ENCODE peak calls at places on chromosome 14, in nine cellular contexts. One of them, this sample, is unnamed.

GRCh38 chr14:104697892-104698583 is 8.6 kb downstream of the INF2 start:
- DNase-seq in gastrocnemius medialis: no peak
- DNase-seq in AG04450: no peak
- DNase-seq in heart left ventricle: no peak
- DNase-seq in AG09309: no peak
- DNase-seq in fibroblast of lung: peak
- DNase-seq in small intestine: no peak
- DNase-seq in HCT116: no peak
- DNase-seq in foreskin fibroblast: peak
- DNase-seq in this sample: no peak

GRCh38 chr14:64118892-64119291 is 175.3 kb downstream of the ESR2 start:
- DNase-seq in heart left ventricle: no peak
- DNase-seq in AG09309: no peak
- DNase-seq in foreskin fibroblast: no peak
- DNase-seq in small intestine: peak
- DNase-seq in gastrocnemius medialis: no peak
- DNase-seq in AG04450: no peak
- DNase-seq in fibroblast of lung: no peak
- DNase-seq in HCT116: no peak
- DNase-seq in this sample: no peak

GRCh38 chr14:71183856-71184255 is 276.6 kb downstream of the PCNX1 start:
- DNase-seq in gastrocnemius medialis: no peak
- DNase-seq in foreskin fibroblast: no peak
- DNase-seq in small intestine: no peak
- DNase-seq in HCT116: no peak
- DNase-seq in fibroblast of lung: no peak
- DNase-seq in AG04450: no peak
- DNase-seq in AG09309: no peak
- DNase-seq in heart left ventricle: no peak
- DNase-seq in this sample: no peak

GRCh38 chr14:106681161-106681955 is 1155.0 kb downstream of the TMEM121 start:
- DNase-seq in HCT116: no peak
- DNase-seq in fibroblast of lung: no peak
- DNase-seq in AG04450: no peak
- DNase-seq in foreskin fibroblast: no peak
- DNase-seq in small intestine: no peak
- DNase-seq in heart left ventricle: no peak
- DNase-seq in AG09309: no peak
- DNase-seq in gastrocnemius medialis: no peak
- DNase-seq in this sample: no peak

GRCh38 chr14:82854851-82855250 is 1321.2 kb upstream of the SEL1L start:
- DNase-seq in HCT116: no peak
- DNase-seq in foreskin fibroblast: no peak
- DNase-seq in fibroblast of lung: no peak
- DNase-seq in AG09309: no peak
- DNase-seq in gastrocnemius medialis: no peak
- DNase-seq in heart left ventricle: no peak
- DNase-seq in small intestine: no peak
- DNase-seq in AG04450: no peak
- DNase-seq in this sample: no peak

GRCh38 chr14:55129086-55129427 is at the start of gene LGALS3:
- DNase-seq in fibroblast of lung: peak
- DNase-seq in AG09309: no peak
- DNase-seq in HCT116: no peak
- DNase-seq in small intestine: peak
- DNase-seq in gastrocnemius medialis: peak
- DNase-seq in foreskin fibroblast: peak
- DNase-seq in heart left ventricle: peak
- DNase-seq in AG04450: no peak
- DNase-seq in this sample: peak

GRCh38 chr14:30657606-30658163 is 35.6 kb downstream of the SCFD1 start:
- DNase-seq in AG09309: no peak
- DNase-seq in AG04450: no peak
- DNase-seq in fibroblast of lung: no peak
- DNase-seq in foreskin fibroblast: peak
- DNase-seq in HCT116: no peak
- DNase-seq in heart left ventricle: no peak
- DNase-seq in small intestine: no peak
- DNase-seq in gastrocnemius medialis: no peak
- DNase-seq in this sample: no peak

GRCh38 chr14:22882529-22883190 is 362 bp upstream of the REM2 start:
- DNase-seq in AG04450: no peak
- DNase-seq in small intestine: peak
- DNase-seq in heart left ventricle: no peak
- DNase-seq in gastrocnemius medialis: no peak
- DNase-seq in AG09309: no peak
- DNase-seq in HCT116: peak
- DNase-seq in fibroblast of lung: peak
- DNase-seq in foreskin fibroblast: peak
- DNase-seq in this sample: no peak

GRCh38 chr14:61670576-61670975 is 24.7 kb upstream of the HIF1A start:
- DNase-seq in heart left ventricle: no peak
- DNase-seq in AG09309: no peak
- DNase-seq in HCT116: no peak
- DNase-seq in AG04450: no peak
- DNase-seq in small intestine: no peak
- DNase-seq in fibroblast of lung: no peak
- DNase-seq in foreskin fibroblast: no peak
- DNase-seq in gastrocnemius medialis: no peak
- DNase-seq in this sample: no peak

GRCh38 chr14:102833991-102834390 is 56.7 kb downstream of the TRAF3 start:
- DNase-seq in heart left ventricle: no peak
- DNase-seq in foreskin fibroblast: no peak
- DNase-seq in AG04450: no peak
- DNase-seq in fibroblast of lung: no peak
- DNase-seq in small intestine: no peak
- DNase-seq in HCT116: no peak
- DNase-seq in AG09309: no peak
- DNase-seq in gastrocnemius medialis: no peak
- DNase-seq in this sample: no peak

GRCh38 chr14:100234511-100234910 is 4.4 kb upstream of the YY1 start:
- DNase-seq in foreskin fibroblast: no peak
- DNase-seq in AG09309: no peak
- DNase-seq in fibroblast of lung: no peak
- DNase-seq in gastrocnemius medialis: no peak
- DNase-seq in AG04450: no peak
- DNase-seq in small intestine: no peak
- DNase-seq in heart left ventricle: no peak
- DNase-seq in HCT116: no peak
- DNase-seq in this sample: no peak

GRCh38 chr14:96098309-96098998 is 59.3 kb downstream of the C14orf132 start:
- DNase-seq in HCT116: peak
- DNase-seq in heart left ventricle: no peak
- DNase-seq in fibroblast of lung: peak
- DNase-seq in AG04450: peak
- DNase-seq in AG09309: no peak
- DNase-seq in foreskin fibroblast: peak
- DNase-seq in small intestine: peak
- DNase-seq in gastrocnemius medialis: no peak
- DNase-seq in this sample: no peak

GRCh38 chr14:30088620-30089019 is 161.0 kb upstream of the PRKD1 start:
- DNase-seq in gastrocnemius medialis: no peak
- DNase-seq in AG09309: no peak
- DNase-seq in small intestine: no peak
- DNase-seq in fibroblast of lung: no peak
- DNase-seq in HCT116: no peak
- DNase-seq in heart left ventricle: no peak
- DNase-seq in foreskin fibroblast: no peak
- DNase-seq in AG04450: no peak
- DNase-seq in this sample: no peak

DNA sequence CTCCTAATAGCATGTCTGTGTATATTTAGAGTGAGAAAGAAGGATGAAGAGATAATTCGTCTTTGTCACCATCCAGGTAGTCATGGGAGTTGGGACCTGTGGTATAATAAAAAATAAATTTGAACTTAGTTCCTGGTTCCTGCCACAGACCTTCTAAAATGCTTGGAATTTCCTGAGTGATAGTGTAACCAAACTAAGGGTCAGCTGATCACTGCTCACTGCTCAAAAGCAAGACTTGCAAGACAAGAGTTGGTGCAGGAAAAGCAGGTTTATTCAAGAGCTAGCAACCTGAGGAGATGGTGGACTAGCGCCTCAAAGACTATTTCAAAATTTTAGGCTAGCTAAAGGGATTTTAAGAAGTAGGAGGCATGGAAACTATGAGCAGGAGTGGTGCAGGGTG is 19.1 kb downstream of the ANG start:
- DNase-seq in gastrocnemius medialis: no peak
- DNase-seq in fibroblast of lung: peak
- DNase-seq in AG09309: no peak
- DNase-seq in foreskin fibroblast: no peak
- DNase-seq in HCT116: no peak
- DNase-seq in small intestine: no peak
- DNase-seq in heart left ventricle: no peak
- DNase-seq in AG04450: no peak
- DNase-seq in this sample: no peak
- H3K4me3 ChIP-seq in gastrocnemius medialis: no peak
- H3K4me3 ChIP-seq in fibroblast of lung: no peak
- H3K4me3 ChIP-seq in AG09309: no peak
- H3K4me3 ChIP-seq in foreskin fibroblast: no peak
- H3K4me3 ChIP-seq in HCT116: no peak
- H3K4me3 ChIP-seq in small intestine: no peak
- H3K4me3 ChIP-seq in heart left ventricle: no peak
- H3K4me3 ChIP-seq in AG04450: no peak
- H3K4me3 ChIP-seq in this sample: no peak

GRCh38 chr14:34701808-34702207 is 12.6 kb downstream of the CFL2 start:
- DNase-seq in fibroblast of lung: no peak
- DNase-seq in AG04450: no peak
- DNase-seq in AG09309: no peak
- DNase-seq in foreskin fibroblast: no peak
- DNase-seq in HCT116: no peak
- DNase-seq in small intestine: no peak
- DNase-seq in heart left ventricle: no peak
- DNase-seq in gastrocnemius medialis: no peak
- DNase-seq in this sample: no peak

GRCh38 chr14:34700622-34701130 is 13.7 kb downstream of the CFL2 start:
- DNase-seq in AG09309: no peak
- DNase-seq in gastrocnemius medialis: no peak
- DNase-seq in AG04450: no peak
- DNase-seq in foreskin fibroblast: no peak
- DNase-seq in HCT116: no peak
- DNase-seq in fibroblast of lung: no peak
- DNase-seq in heart left ventricle: no peak
- DNase-seq in small intestine: no peak
- DNase-seq in this sample: no peak

GRCh38 chr14:34699873-34700621 is 14.3 kb downstream of the CFL2 start:
- DNase-seq in heart left ventricle: no peak
- DNase-seq in gastrocnemius medialis: no peak
- DNase-seq in AG04450: peak
- DNase-seq in AG09309: peak
- DNase-seq in foreskin fibroblast: peak
- DNase-seq in HCT116: peak
- DNase-seq in small intestine: no peak
- DNase-seq in fibroblast of lung: peak
- DNase-seq in this sample: no peak
- H3K4me3 ChIP-seq in heart left ventricle: no peak
- H3K4me3 ChIP-seq in gastrocnemius medialis: no peak
- H3K4me3 ChIP-seq in AG04450: no peak
- H3K4me3 ChIP-seq in AG09309: no peak
- H3K4me3 ChIP-seq in foreskin fibroblast: no peak
- H3K4me3 ChIP-seq in HCT116: peak
- H3K4me3 ChIP-seq in small intestine: no peak
- H3K4me3 ChIP-seq in fibroblast of lung: peak
- H3K4me3 ChIP-seq in this sample: peak

GRCh38 chr14:26598081-26598671 is 343 bp upstream of the NOVA1 start:
- DNase-seq in small intestine: peak
- DNase-seq in gastrocnemius medialis: peak
- DNase-seq in HCT116: no peak
- DNase-seq in foreskin fibroblast: peak
- DNase-seq in AG09309: no peak
- DNase-seq in fibroblast of lung: peak
- DNase-seq in heart left ventricle: peak
- DNase-seq in AG04450: peak
- DNase-seq in this sample: peak
- H3K4me3 ChIP-seq in small intestine: peak
- H3K4me3 ChIP-seq in gastrocnemius medialis: peak
- H3K4me3 ChIP-seq in HCT116: no peak
- H3K4me3 ChIP-seq in foreskin fibroblast: peak
- H3K4me3 ChIP-seq in AG09309: peak
- H3K4me3 ChIP-seq in fibroblast of lung: peak
- H3K4me3 ChIP-seq in heart left ventricle: peak
- H3K4me3 ChIP-seq in AG04450: peak
- H3K4me3 ChIP-seq in this sample: peak

GRCh38 chr14:52840916-52841315 is 49.5 kb upstream of the GNPNAT1 start:
- DNase-seq in heart left ventricle: no peak
- DNase-seq in small intestine: no peak
- DNase-seq in AG04450: peak
- DNase-seq in AG09309: no peak
- DNase-seq in foreskin fibroblast: peak
- DNase-seq in gastrocnemius medialis: peak
- DNase-seq in fibroblast of lung: peak
- DNase-seq in HCT116: no peak
- DNase-seq in this sample: no peak
- H3K4me3 ChIP-seq in heart left ventricle: no peak
- H3K4me3 ChIP-seq in small intestine: no peak
- H3K4me3 ChIP-seq in AG04450: no peak
- H3K4me3 ChIP-seq in AG09309: no peak
- H3K4me3 ChIP-seq in foreskin fibroblast: no peak
- H3K4me3 ChIP-seq in gastrocnemius medialis: no peak
- H3K4me3 ChIP-seq in fibroblast of lung: no peak
- H3K4me3 ChIP-seq in HCT116: no peak
- H3K4me3 ChIP-seq in this sample: no peak

This sample was measured in psoas muscle.